ENCODE peak calls at places on chromosomes 16 and 17, in six cellular contexts. O, A, U, D, W and Z are unnamed samples. For H3K4me1 and H3K36me3, the result is how much of the 10 kb centered on the place peaks cover.

GRCh38 chr16:6642271-6642670 is 690.4 kb upstream of the RBFOX1 start:
- DNase-seq in A (no peak), W (no peak), O (no peak), D (no peak), U (no peak), Z (no peak)

GRCh38 chr17:2184993-2185931 is 118.3 kb downstream of the SMG6 start:
- DNase-seq in O (no peak), A (no peak), U (no peak), W (no peak), D (no peak), Z (no peak)

GRCh38 chr16:523097-523741 is 4.3 kb upstream of the CAPN15 start:
- DNase-seq in O (no peak), U (no peak), A (no peak), W (no peak), D (no peak), Z (no peak)

GRCh38 chr16:68704232-68704867 is 32.7 kb upstream of the CDH1 start:
- DNase-seq in W (peak), A (peak), D (peak), U (peak), O (peak), Z (peak)

GRCh38 chr16:67767953-67768352 is 38.4 kb downstream of the RANBP10 start:
- DNase-seq in A (no peak), D (no peak), W (no peak), U (no peak), O (no peak), Z (no peak)

GRCh38 chr16:85393674-85394510 is 219.2 kb upstream of the GSE1 start:
- DNase-seq in W (peak), O (peak), A (peak), U (no peak), D (peak), Z (no peak)

GRCh38 chr17:77420804-77421634 is 280.2 kb downstream of the SEC14L1 start:
- DNase-seq in O (no peak), W (no peak), A (no peak), D (no peak), U (peak), Z (peak)

GRCh38 chr16:53775821-53776431 is 72.0 kb downstream of the FTO start:
- DNase-seq in W (peak), U (peak), D (peak), A (peak), O (no peak), Z (peak)

GRCh38 chr17:76151896-76152454 is 10.9 kb upstream of the FOXJ1 start:
- DNase-seq in O (no peak), D (no peak), A (no peak), W (peak), U (no peak), Z (no peak)

GRCh38 chr16:57318240-57318970 is 33.9 kb upstream of the PLLP start:
- DNase-seq in W (no peak), O (no peak), U (no peak), D (no peak), A (no peak), Z (no peak)

GRCh38 chr16:65975049-65975708 is 391.3 kb upstream of the CDH5 start:
- DNase-seq in D (no peak), A (no peak), U (no peak), O (no peak), W (no peak), Z (no peak)

GRCh38 chr17:62780273-62780672 is 27.8 kb downstream of the MARCHF10 start:
- DNase-seq in W (peak), O (no peak), D (peak), A (peak), U (peak), Z (peak)

GRCh38 chr17:28147026-28147425 is 104.5 kb downstream of the NLK start:
- DNase-seq in U (no peak), W (no peak), A (no peak), O (no peak), D (no peak), Z (no peak)

GRCh38 chr16:27169511-27170071 is 33.7 kb upstream of the KDM8 start:
- DNase-seq in U (peak), O (no peak), A (no peak), W (no peak), D (no peak), Z (no peak)

GRCh38 chr17:59154721-59155438 is at the start of gene SKA2:
- DNase-seq in O (peak), A (peak), W (peak), U (peak), D (peak), Z (peak)

GRCh38 chr16:85162478-85163277 is 50.4 kb upstream of the CIBAR2 start:
- DNase-seq in D (peak), O (peak), W (no peak), A (no peak), U (no peak), Z (no peak)

GRCh38 chr16:4327782-4328579 is 12.1 kb downstream of the GLIS2 start:
- DNase-seq in D (peak), A (peak), U (no peak), O (peak), W (peak), Z (peak)

GRCh38 chr16:64580558-64580957 is 541.3 kb downstream of the CDH11 start:
- DNase-seq in O (no peak), D (no peak), A (no peak), W (no peak), U (no peak), Z (no peak)

GRCh38 chr17:44108440-44109311 is 14.8 kb downstream of the HDAC5 start:
- DNase-seq in U (peak), W (peak), O (peak), D (peak), A (peak), Z (peak)

GRCh38 chr16:89038811-89039735 is 54.6 kb upstream of the ACSF3 start:
- DNase-seq in A (no peak), D (no peak), U (no peak), O (no peak), W (peak), Z (no peak)

GRCh38 chr16:8251727-8252126 is 338.6 kb downstream of the TMEM114 start:
- DNase-seq in O (no peak), D (no peak), W (no peak), A (no peak), U (no peak), Z (no peak)

GRCh38 chr17:7174603-7175362 is 4.4 kb downstream of the ASGR1 start:
- DNase-seq in U (no peak), D (no peak), W (no peak), O (no peak), A (no peak), Z (no peak)

GRCh38 chr17:55783684-55784245 is 32.9 kb downstream of the PCTP start:
- DNase-seq in W (peak), D (peak), U (no peak), O (peak), A (peak), Z (no peak)

GRCh38 chr17:8791910-8792270 is 7.3 kb downstream of the MFSD6L start:
- DNase-seq in O (no peak), D (no peak), A (no peak), U (no peak), W (no peak), Z (no peak)

GRCh38 chr16:4655801-4656200 is 31.2 kb downstream of the MGRN1 start:
- DNase-seq in U (no peak), O (no peak), A (no peak), W (no peak), D (no peak), Z (no peak)

GRCh38 chr17:2050871-2051387 is 4.0 kb upstream of the HIC1 start:
- DNase-seq in U (no peak), W (no peak), O (no peak), A (no peak), D (no peak), Z (no peak)

GRCh38 chr17:10836966-10837599 is 804 bp downstream of the PIRT start:
- DNase-seq in W (no peak), A (no peak), U (no peak), D (no peak), O (no peak), Z (no peak)

GRCh38 chr17:82884923-82885322 is 45.1 kb upstream of the ZNF750 start:
- DNase-seq in D (no peak), U (no peak), W (no peak), A (no peak), O (no peak), Z (no peak)
- H3K4me1 ChIP-seq in D (half or more), U (under half), W (half or more), A (under half), O (under half), Z (under half)

GRCh38 chr17:36512641-36513040 is 22.0 kb downstream of the MYO19 start:
- DNase-seq in D (no peak), U (no peak), A (no peak), W (no peak), O (no peak), Z (no peak)
- H3K36me3 ChIP-seq in D (half or more), U (under half), A (under half), W (under half), O (under half), Z (under half)

DNA sequence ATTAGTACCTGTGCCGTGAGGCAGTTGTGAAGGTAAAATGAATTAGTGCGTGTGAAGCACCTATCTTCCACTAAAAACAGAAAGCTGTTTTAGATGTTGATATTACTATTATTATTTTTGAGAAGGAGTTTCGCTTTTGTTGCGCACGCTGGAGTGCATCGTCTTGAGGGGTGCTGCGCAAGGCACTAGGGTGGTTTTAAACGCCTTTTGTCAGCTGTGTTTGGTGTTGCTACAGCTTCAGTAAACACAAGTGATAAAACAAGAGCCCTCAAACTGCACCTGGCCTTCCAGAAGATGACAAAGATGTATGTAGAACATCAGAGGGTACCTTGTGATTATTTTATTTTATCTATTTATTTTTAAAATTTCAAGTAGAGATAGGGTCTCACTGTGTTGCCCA is 38.2 kb downstream of the PLCG2 start:
- DNase-seq in O (no peak), D (no peak), A (no peak), W (no peak), U (no peak), Z (no peak)
- H3K4me1 ChIP-seq in O (under half), D (under half), A (under half), W (under half), U (under half), Z (under half)

GRCh38 chr16:82874672-82875071 is 247.9 kb downstream of the CDH13 start:
- DNase-seq in W (no peak), A (no peak), D (no peak), O (no peak), U (no peak), Z (no peak)
- H3K36me3 ChIP-seq in W (under half), A (under half), D (under half), O (under half), U (under half), Z (under half)

GRCh38 chr17:38460082-38460715 is 31.9 kb downstream of the ARHGAP23 start:
- DNase-seq in A (no peak), D (no peak), U (no peak), O (no peak), W (no peak), Z (no peak)
- H3K4me1 ChIP-seq in A (under half), D (half or more), U (under half), O (under half), W (under half), Z (under half)